ENCODE peak calls at places on chromosome 9, in nine cellular contexts. M is T-helper 2 cell; I is stimulated activated CD4-positive, alpha-beta T cell treated with anti-CD3 and anti-CD28 coated beads, TNF-alpha, amount 100 ng/mL, for 1 hour; S is left kidney; C is OCI-M1; D is HCT116; E is naive thymus-derived CD8-positive, alpha-beta T cell; A is nucleus accumbens; P is mammary epithelial cell. Z is an unnamed sample.

GRCh38 chr9:78213696-78214095 is 22.2 kb upstream of the CEP78 start:
- DNase-seq in S (peak), C (peak), P (peak), M (no peak), A (no peak), E (peak), D (no peak), I (no peak), Z (peak)

GRCh38 chr9:81497096-81497495 is 192.3 kb downstream of the TLE1 start:
- DNase-seq in D (no peak), M (no peak), S (no peak), E (no peak), C (no peak), P (no peak), I (no peak), A (no peak), Z (no peak)

GRCh38 chr9:33921967-33922895 is 105.3 kb downstream of the UBE2R2 start:
- DNase-seq in P (no peak), S (peak), E (peak), D (peak), A (no peak), C (peak), M (no peak), I (no peak), Z (no peak)

GRCh38 chr9:126451316-126451885 is 124.8 kb downstream of the MVB12B start:
- DNase-seq in E (no peak), M (no peak), I (no peak), P (no peak), D (no peak), C (no peak), A (no peak), S (no peak), Z (no peak)

GRCh38 chr9:36623280-36623679 is 50.6 kb downstream of the MELK start:
- DNase-seq in M (no peak), D (no peak), E (no peak), A (no peak), P (peak), I (no peak), S (no peak), C (no peak), Z (no peak)

GRCh38 chr9:35793461-35793860 is 2.1 kb downstream of the NPR2 start:
- DNase-seq in S (peak), D (no peak), A (no peak), M (no peak), P (no peak), C (no peak), E (no peak), I (no peak), Z (no peak)

GRCh38 chr9:3648722-3649121 is 122.9 kb upstream of the RFX3 start:
- DNase-seq in D (no peak), M (no peak), P (no peak), I (no peak), E (no peak), A (no peak), C (peak), S (no peak), Z (no peak)

GRCh38 chr9:95459867-95460626 is 56.7 kb downstream of the PTCH1 start:
- DNase-seq in I (no peak), P (no peak), E (no peak), D (no peak), C (no peak), M (no peak), A (no peak), S (peak), Z (no peak)

GRCh38 chr9:88922091-88922490 is 69.2 kb upstream of the S1PR3 start:
- DNase-seq in M (no peak), I (no peak), E (peak), C (no peak), S (no peak), A (no peak), D (no peak), P (no peak), Z (no peak)

Z was measured in caudate nucleus.